ENCODE peak calls at places on chromosomes 7 and 10, in eight cellular contexts. One of them, this sample, is unnamed.

GRCh38 chr10:116132716-116133420 is 140.1 kb downstream of the GFRA1 start:
- DNase-seq in fibroblast of lung: no peak
- DNase-seq in hepatocyte: no peak
- DNase-seq in IMR-90: no peak
- DNase-seq in GM12865: no peak
- DNase-seq in fibroblast of the aortic adventitia: no peak
- DNase-seq in psoas muscle: no peak
- DNase-seq in Panc1: no peak
- DNase-seq in this sample: no peak

GRCh38 chr10:122748496-122748895 is 48.9 kb upstream of the C10orf120 start:
- DNase-seq in fibroblast of lung: no peak
- DNase-seq in hepatocyte: no peak
- DNase-seq in IMR-90: no peak
- DNase-seq in GM12865: no peak
- DNase-seq in fibroblast of the aortic adventitia: no peak
- DNase-seq in psoas muscle: no peak
- DNase-seq in Panc1: no peak
- DNase-seq in this sample: no peak

GRCh38 chr7:121336579-121336978 is 7.8 kb downstream of the WNT16 start:
- DNase-seq in fibroblast of lung: no peak
- DNase-seq in hepatocyte: no peak
- DNase-seq in IMR-90: peak; percentile 31
- DNase-seq in GM12865: no peak
- DNase-seq in fibroblast of the aortic adventitia: no peak
- DNase-seq in psoas muscle: no peak
- DNase-seq in Panc1: no peak
- DNase-seq in this sample: no peak

GRCh38 chr10:61047011-61047410 is 103.0 kb upstream of the RHOBTB1 start:
- DNase-seq in fibroblast of lung: peak; percentile 34
- DNase-seq in hepatocyte: no peak
- DNase-seq in IMR-90: no peak
- DNase-seq in GM12865: no peak
- DNase-seq in fibroblast of the aortic adventitia: no peak
- DNase-seq in psoas muscle: no peak
- DNase-seq in Panc1: no peak
- DNase-seq in this sample: no peak

GRCh38 chr10:101146392-101147251 is 15.5 kb downstream of the TLX1 start:
- DNase-seq in fibroblast of lung: no peak
- DNase-seq in hepatocyte: no peak
- DNase-seq in IMR-90: no peak
- DNase-seq in GM12865: no peak
- DNase-seq in fibroblast of the aortic adventitia: no peak
- DNase-seq in psoas muscle: no peak
- DNase-seq in Panc1: no peak
- DNase-seq in this sample: no peak

GRCh38 chr7:26275213-26275612 is 16.4 kb upstream of the SNX10 start:
- DNase-seq in fibroblast of lung: no peak
- DNase-seq in hepatocyte: no peak
- DNase-seq in IMR-90: no peak
- DNase-seq in GM12865: no peak
- DNase-seq in fibroblast of the aortic adventitia: no peak
- DNase-seq in psoas muscle: no peak
- DNase-seq in Panc1: no peak
- DNase-seq in this sample: no peak

GRCh38 chr10:128884496-128884895 is 582.5 kb upstream of the MGMT start:
- DNase-seq in fibroblast of lung: no peak
- DNase-seq in hepatocyte: no peak
- DNase-seq in IMR-90: no peak
- DNase-seq in GM12865: no peak
- DNase-seq in fibroblast of the aortic adventitia: no peak
- DNase-seq in psoas muscle: no peak
- DNase-seq in Panc1: no peak
- DNase-seq in this sample: no peak

GRCh38 chr7:105426606-105427146 is 38.0 kb upstream of the SRPK2 start:
- DNase-seq in fibroblast of lung: no peak
- DNase-seq in hepatocyte: no peak
- DNase-seq in IMR-90: no peak
- DNase-seq in GM12865: no peak
- DNase-seq in fibroblast of the aortic adventitia: no peak
- DNase-seq in psoas muscle: no peak
- DNase-seq in Panc1: no peak
- DNase-seq in this sample: no peak

GRCh38 chr7:157411580-157411979 is 74.8 kb downstream of the DNAJB6 start:
- DNase-seq in fibroblast of lung: no peak
- DNase-seq in hepatocyte: no peak
- DNase-seq in IMR-90: no peak
- DNase-seq in GM12865: no peak
- DNase-seq in fibroblast of the aortic adventitia: no peak
- DNase-seq in psoas muscle: no peak
- DNase-seq in Panc1: no peak
- DNase-seq in this sample: no peak

GRCh38 chr10:4083509-4084003 is 298.5 kb upstream of the KLF6 start:
- DNase-seq in fibroblast of lung: peak; percentile 58
- DNase-seq in hepatocyte: peak; percentile 39
- DNase-seq in IMR-90: no peak
- DNase-seq in GM12865: no peak
- DNase-seq in fibroblast of the aortic adventitia: peak; percentile 90
- DNase-seq in psoas muscle: no peak
- DNase-seq in Panc1: no peak
- DNase-seq in this sample: no peak

GRCh38 chr7:76310102-76310957 is 7.9 kb downstream of the HSPB1 start:
- DNase-seq in fibroblast of lung: no peak
- DNase-seq in hepatocyte: no peak
- DNase-seq in IMR-90: no peak
- DNase-seq in GM12865: no peak
- DNase-seq in fibroblast of the aortic adventitia: no peak
- DNase-seq in psoas muscle: no peak
- DNase-seq in Panc1: no peak
- DNase-seq in this sample: no peak

GRCh38 chr7:128357366-128357662 is 4.2 kb downstream of the PRRT4 start:
- DNase-seq in fibroblast of lung: no peak
- DNase-seq in hepatocyte: no peak
- DNase-seq in IMR-90: no peak
- DNase-seq in GM12865: no peak
- DNase-seq in fibroblast of the aortic adventitia: no peak
- DNase-seq in psoas muscle: no peak
- DNase-seq in Panc1: no peak
- DNase-seq in this sample: no peak

GRCh38 chr10:123069271-123069670 is 60.5 kb downstream of the ACADSB start:
- DNase-seq in fibroblast of lung: no peak
- DNase-seq in hepatocyte: no peak
- DNase-seq in IMR-90: no peak
- DNase-seq in GM12865: no peak
- DNase-seq in fibroblast of the aortic adventitia: no peak
- DNase-seq in psoas muscle: no peak
- DNase-seq in Panc1: no peak
- DNase-seq in this sample: no peak

GRCh38 chr10:1123198-1123597 is 67.0 kb downstream of the WDR37 start:
- DNase-seq in fibroblast of lung: peak; percentile 8
- DNase-seq in hepatocyte: no peak
- DNase-seq in IMR-90: no peak
- DNase-seq in GM12865: no peak
- DNase-seq in fibroblast of the aortic adventitia: peak; percentile 20
- DNase-seq in psoas muscle: no peak
- DNase-seq in Panc1: no peak
- DNase-seq in this sample: no peak

GRCh38 chr10:13392701-13393100 is 44.6 kb upstream of the SEPHS1 start:
- DNase-seq in fibroblast of lung: no peak
- DNase-seq in hepatocyte: no peak
- DNase-seq in IMR-90: no peak
- DNase-seq in GM12865: no peak
- DNase-seq in fibroblast of the aortic adventitia: no peak
- DNase-seq in psoas muscle: no peak
- DNase-seq in Panc1: no peak
- DNase-seq in this sample: no peak

GRCh38 chr10:13388478-13388877 is 40.4 kb upstream of the SEPHS1 start:
- DNase-seq in fibroblast of lung: no peak
- DNase-seq in hepatocyte: no peak
- DNase-seq in IMR-90: no peak
- DNase-seq in GM12865: no peak
- DNase-seq in fibroblast of the aortic adventitia: no peak
- DNase-seq in psoas muscle: no peak
- DNase-seq in Panc1: no peak
- DNase-seq in this sample: no peak

GRCh38 chr10:13395540-13395939 is 47.4 kb upstream of the SEPHS1 start:
- DNase-seq in fibroblast of lung: no peak
- DNase-seq in hepatocyte: no peak
- DNase-seq in IMR-90: no peak
- DNase-seq in GM12865: no peak
- DNase-seq in fibroblast of the aortic adventitia: no peak
- DNase-seq in psoas muscle: no peak
- DNase-seq in Panc1: no peak
- DNase-seq in this sample: no peak

GRCh38 chr10:13386021-13386420 is 37.9 kb upstream of the SEPHS1 start:
- DNase-seq in fibroblast of lung: no peak
- DNase-seq in hepatocyte: no peak
- DNase-seq in IMR-90: no peak
- DNase-seq in GM12865: no peak
- DNase-seq in fibroblast of the aortic adventitia: no peak
- DNase-seq in psoas muscle: no peak
- DNase-seq in Panc1: no peak
- DNase-seq in this sample: no peak

DNA sequence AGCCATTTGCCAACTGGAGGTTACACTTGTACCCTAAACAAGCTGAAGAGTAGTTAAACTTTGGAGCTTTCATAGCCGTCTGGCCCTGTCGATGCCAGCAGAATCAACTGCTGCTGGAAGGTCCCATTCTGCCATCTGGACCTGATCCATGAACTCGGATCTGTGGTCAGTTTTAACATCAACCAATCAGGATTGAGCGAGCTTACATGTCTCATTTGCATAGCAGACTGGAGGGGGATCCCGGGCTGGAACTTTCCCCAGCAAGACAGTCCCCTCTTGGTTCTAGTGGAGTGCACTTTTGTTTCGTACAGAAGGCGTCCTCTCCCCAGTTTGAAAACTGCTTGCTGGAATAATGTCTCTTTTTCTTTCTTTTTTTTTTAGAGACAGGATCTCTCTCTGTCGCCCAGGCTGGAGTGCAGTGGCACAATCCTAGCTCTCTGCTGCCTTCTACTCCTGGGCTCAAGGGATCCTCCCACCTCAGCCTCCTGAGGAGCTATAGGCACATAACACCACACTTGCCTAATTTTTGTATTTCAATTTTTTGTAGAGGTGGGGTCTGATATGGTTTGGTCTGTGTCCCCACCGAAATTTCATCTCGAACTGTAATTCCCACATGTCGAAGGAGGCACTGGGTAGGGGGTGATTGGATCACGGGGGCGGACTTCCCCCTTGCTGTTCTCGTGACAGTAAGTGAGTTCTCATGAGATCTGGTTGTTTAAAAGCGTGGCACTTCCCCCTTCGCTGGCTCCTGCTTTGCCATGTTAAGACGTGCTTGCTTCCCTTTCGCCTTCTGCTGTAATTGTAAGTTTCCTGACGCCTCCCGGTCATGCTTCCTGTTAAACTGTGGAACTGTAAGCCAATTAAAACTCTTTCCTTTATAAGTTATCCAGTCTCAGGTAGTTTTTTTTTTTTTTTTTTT is 42.8 kb upstream of the SEPHS1 start:
- DNase-seq in fibroblast of lung: no peak
- DNase-seq in hepatocyte: no peak
- DNase-seq in IMR-90: no peak
- DNase-seq in GM12865: peak; percentile 58
- DNase-seq in fibroblast of the aortic adventitia: peak; percentile 8
- DNase-seq in psoas muscle: no peak
- DNase-seq in Panc1: no peak
- DNase-seq in this sample: no peak
- H3K4me3 ChIP-seq in fibroblast of lung: peak overlapping the region; percentile 2
- H3K4me3 ChIP-seq in hepatocyte: no peak overlapping the region
- H3K4me3 ChIP-seq in IMR-90: no peak overlapping the region
- H3K4me3 ChIP-seq in GM12865: no peak overlapping the region
- H3K4me3 ChIP-seq in fibroblast of the aortic adventitia: no peak overlapping the region
- H3K4me3 ChIP-seq in psoas muscle: peak overlapping the region; percentile 26
- H3K4me3 ChIP-seq in Panc1: no peak overlapping the region
- H3K4me3 ChIP-seq in this sample: no peak overlapping the region

DNA sequence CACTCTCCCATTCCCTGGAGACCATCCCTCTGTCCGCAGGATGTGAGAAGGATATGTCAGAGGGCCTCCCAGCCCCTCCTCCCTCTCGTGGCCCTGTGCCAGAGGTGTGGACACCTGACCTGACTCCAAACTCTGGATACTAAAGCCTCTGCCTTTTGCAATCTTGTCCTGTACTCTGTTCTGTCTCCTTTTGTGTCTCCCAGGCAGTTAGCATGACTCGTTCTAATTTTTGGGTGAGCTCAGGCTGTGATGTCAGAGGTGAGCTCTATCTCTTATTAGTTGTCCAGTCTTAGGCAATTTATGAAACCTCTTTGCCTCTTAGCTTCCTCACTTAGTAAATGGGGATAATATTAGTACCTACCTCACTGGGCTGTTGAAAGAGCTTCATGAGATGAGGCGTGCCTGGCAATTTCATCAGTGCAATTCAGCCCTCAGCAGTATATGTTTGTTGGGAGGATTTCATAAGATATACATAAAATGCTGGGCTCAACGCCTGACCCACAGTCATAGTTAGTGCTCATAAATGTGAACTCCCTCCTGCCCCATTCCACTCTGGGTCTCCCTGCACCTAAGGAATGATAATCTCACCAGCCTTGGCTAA is 10.9 kb downstream of the MARVELD1 start:
- DNase-seq in fibroblast of lung: peak; percentile 63
- DNase-seq in hepatocyte: peak; percentile 41
- DNase-seq in IMR-90: peak; percentile 80
- DNase-seq in GM12865: no peak
- DNase-seq in fibroblast of the aortic adventitia: peak; percentile 74
- DNase-seq in psoas muscle: peak; percentile 42
- DNase-seq in Panc1: no peak
- DNase-seq in this sample: peak; percentile 89
- H3K4me3 ChIP-seq in fibroblast of lung: no peak overlapping the region
- H3K4me3 ChIP-seq in hepatocyte: no peak overlapping the region
- H3K4me3 ChIP-seq in IMR-90: no peak overlapping the region
- H3K4me3 ChIP-seq in GM12865: no peak overlapping the region
- H3K4me3 ChIP-seq in fibroblast of the aortic adventitia: no peak overlapping the region
- H3K4me3 ChIP-seq in psoas muscle: no peak overlapping the region
- H3K4me3 ChIP-seq in Panc1: no peak overlapping the region
- H3K4me3 ChIP-seq in this sample: no peak overlapping the region

DNA sequence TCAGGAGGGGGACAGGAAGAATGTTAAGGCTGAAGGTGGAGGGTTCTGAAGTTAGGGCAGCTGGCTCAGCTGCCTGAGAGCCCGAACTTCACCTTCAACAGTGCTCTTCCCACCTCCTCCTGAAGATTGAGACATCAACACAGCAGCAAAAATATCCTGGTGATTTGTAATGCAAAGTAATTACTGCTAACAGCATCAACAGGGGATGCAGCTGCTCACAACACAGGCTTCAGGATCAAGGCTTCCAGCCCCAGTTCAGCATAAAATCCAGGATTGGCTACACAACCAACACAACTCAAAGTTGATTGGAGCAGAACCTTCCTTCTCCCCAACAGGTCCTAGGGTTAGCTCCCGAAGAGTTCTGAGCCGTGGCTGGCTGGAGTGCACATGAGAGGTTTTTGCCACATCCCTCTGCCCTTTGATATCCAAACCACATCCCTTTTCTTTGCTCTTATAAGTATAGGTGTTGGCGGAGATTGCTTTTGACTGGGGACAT is 242.4 kb downstream of the KIAA1217 start:
- DNase-seq in fibroblast of lung: no peak
- DNase-seq in hepatocyte: no peak
- DNase-seq in IMR-90: no peak
- DNase-seq in GM12865: no peak
- DNase-seq in fibroblast of the aortic adventitia: no peak
- DNase-seq in psoas muscle: no peak
- DNase-seq in Panc1: no peak
- DNase-seq in this sample: no peak
- H3K4me3 ChIP-seq in fibroblast of lung: peak overlapping the region; percentile 45
- H3K4me3 ChIP-seq in hepatocyte: no peak overlapping the region
- H3K4me3 ChIP-seq in IMR-90: no peak overlapping the region
- H3K4me3 ChIP-seq in GM12865: no peak overlapping the region
- H3K4me3 ChIP-seq in fibroblast of the aortic adventitia: no peak overlapping the region
- H3K4me3 ChIP-seq in psoas muscle: peak overlapping the region; percentile 67
- H3K4me3 ChIP-seq in Panc1: no peak overlapping the region
- H3K4me3 ChIP-seq in this sample: no peak overlapping the region

GRCh38 chr10:5466451-5466996 is 32.8 kb downstream of the CALML5 start:
- DNase-seq in fibroblast of lung: peak; percentile 90
- DNase-seq in hepatocyte: peak; percentile 93
- DNase-seq in IMR-90: peak; percentile 82
- DNase-seq in GM12865: no peak
- DNase-seq in fibroblast of the aortic adventitia: peak; percentile 84
- DNase-seq in psoas muscle: no peak
- DNase-seq in Panc1: no peak
- DNase-seq in this sample: no peak
- H3K4me3 ChIP-seq in fibroblast of lung: no peak overlapping the region
- H3K4me3 ChIP-seq in hepatocyte: no peak overlapping the region
- H3K4me3 ChIP-seq in IMR-90: no peak overlapping the region
- H3K4me3 ChIP-seq in GM12865: no peak overlapping the region
- H3K4me3 ChIP-seq in fibroblast of the aortic adventitia: no peak overlapping the region
- H3K4me3 ChIP-seq in psoas muscle: no peak overlapping the region
- H3K4me3 ChIP-seq in Panc1: no peak overlapping the region
- H3K4me3 ChIP-seq in this sample: no peak overlapping the region

This sample was measured in retinal pigment epithelial cell.